ENCODE peak calls at places on chromosomes 4 and X, in eight cellular contexts. One of them, this sample, is unnamed.

GRCh38 chr4:13067077-13067476 is 417.1 kb downstream of the RAB28 start:
- DNase-seq in SK-N-SH: no peak
- DNase-seq in breast epithelium: no peak
- DNase-seq in transverse colon: no peak
- DNase-seq in endothelial cell of umbilical vein: no peak
- DNase-seq in HepG2: no peak
- DNase-seq in H1: no peak
- DNase-seq in K562: no peak
- DNase-seq in this sample: no peak

GRCh38 chr4:127249767-127250108 is 383.0 kb upstream of the INTU start:
- DNase-seq in transverse colon: no peak
- DNase-seq in endothelial cell of umbilical vein: no peak
- DNase-seq in breast epithelium: no peak
- DNase-seq in K562: no peak
- DNase-seq in HepG2: no peak
- DNase-seq in H1: no peak
- DNase-seq in SK-N-SH: no peak
- DNase-seq in this sample: no peak

GRCh38 chrX:50799531-50799961 is 14.4 kb downstream of the SHROOM4 start:
- DNase-seq in HepG2: no peak
- DNase-seq in H1: no peak
- DNase-seq in endothelial cell of umbilical vein: peak; percentile 79
- DNase-seq in transverse colon: peak; percentile 20
- DNase-seq in breast epithelium: no peak
- DNase-seq in SK-N-SH: no peak
- DNase-seq in K562: no peak
- DNase-seq in this sample: no peak

GRCh38 chr4:26410385-26411293 is 79.6 kb downstream of the CCKAR start:
- DNase-seq in SK-N-SH: peak; percentile 40
- DNase-seq in breast epithelium: no peak
- DNase-seq in transverse colon: no peak
- DNase-seq in endothelial cell of umbilical vein: peak; percentile 67
- DNase-seq in K562: peak; percentile 14
- DNase-seq in H1: no peak
- DNase-seq in HepG2: peak; percentile 44
- DNase-seq in this sample: no peak

GRCh38 chr4:186514271-186514950 is 41.0 kb downstream of the MTNR1A start:
- DNase-seq in H1: no peak
- DNase-seq in SK-N-SH: no peak
- DNase-seq in endothelial cell of umbilical vein: no peak
- DNase-seq in HepG2: no peak
- DNase-seq in breast epithelium: no peak
- DNase-seq in transverse colon: no peak
- DNase-seq in K562: no peak
- DNase-seq in this sample: no peak

GRCh38 chr4:103095080-103095479 is 4.6 kb downstream of the BDH2 start:
- DNase-seq in K562: no peak
- DNase-seq in H1: no peak
- DNase-seq in HepG2: peak; percentile 47
- DNase-seq in SK-N-SH: no peak
- DNase-seq in endothelial cell of umbilical vein: no peak
- DNase-seq in breast epithelium: no peak
- DNase-seq in transverse colon: no peak
- DNase-seq in this sample: no peak

GRCh38 chrX:55006827-55007621 is 6.9 kb downstream of the APEX2 start:
- DNase-seq in SK-N-SH: no peak
- DNase-seq in HepG2: no peak
- DNase-seq in transverse colon: no peak
- DNase-seq in breast epithelium: no peak
- DNase-seq in H1: no peak
- DNase-seq in K562: no peak
- DNase-seq in endothelial cell of umbilical vein: no peak
- DNase-seq in this sample: no peak

GRCh38 chr4:21126113-21126512 is 425.9 kb downstream of the PACRGL start:
- DNase-seq in endothelial cell of umbilical vein: no peak
- DNase-seq in SK-N-SH: peak; percentile 13
- DNase-seq in HepG2: no peak
- DNase-seq in transverse colon: no peak
- DNase-seq in breast epithelium: no peak
- DNase-seq in K562: no peak
- DNase-seq in H1: no peak
- DNase-seq in this sample: no peak

GRCh38 chr4:25941441-25941840 is 27.4 kb downstream of the SMIM20 start:
- DNase-seq in SK-N-SH: no peak
- DNase-seq in HepG2: no peak
- DNase-seq in transverse colon: no peak
- DNase-seq in endothelial cell of umbilical vein: no peak
- DNase-seq in H1: no peak
- DNase-seq in K562: no peak
- DNase-seq in breast epithelium: no peak
- DNase-seq in this sample: no peak

GRCh38 chr4:139401368-139401767 is 52.6 kb upstream of the RAB33B start:
- DNase-seq in endothelial cell of umbilical vein: no peak
- DNase-seq in SK-N-SH: no peak
- DNase-seq in HepG2: no peak
- DNase-seq in transverse colon: no peak
- DNase-seq in breast epithelium: no peak
- DNase-seq in H1: no peak
- DNase-seq in K562: no peak
- DNase-seq in this sample: no peak
- TF ChIP-seq POLR2AphosphoS5 in endothelial cell of umbilical vein: peak; percentile 15
- TF ChIP-seq POLR2AphosphoS5 in SK-N-SH: no peak
- TF ChIP-seq POLR2AphosphoS5 in HepG2: no peak
- TF ChIP-seq POLR2AphosphoS5 in transverse colon: no peak
- TF ChIP-seq POLR2AphosphoS5 in breast epithelium: no peak
- TF ChIP-seq POLR2AphosphoS5 in H1: no peak
- TF ChIP-seq POLR2AphosphoS5 in K562: no peak
- TF ChIP-seq POLR2AphosphoS5 in this sample: no peak

GRCh38 chr4:16199132-16199531 is 27.1 kb downstream of the TAPT1 start:
- DNase-seq in HepG2: peak; percentile 15
- DNase-seq in H1: no peak
- DNase-seq in SK-N-SH: peak; percentile 34
- DNase-seq in breast epithelium: no peak
- DNase-seq in transverse colon: no peak
- DNase-seq in endothelial cell of umbilical vein: peak; percentile 51
- DNase-seq in K562: no peak
- DNase-seq in this sample: no peak
- TF ChIP-seq CTCF in HepG2: peak; percentile 41
- TF ChIP-seq CTCF in H1: peak; percentile 10
- TF ChIP-seq CTCF in SK-N-SH: peak; percentile 63
- TF ChIP-seq CTCF in breast epithelium: no peak
- TF ChIP-seq CTCF in transverse colon: no peak
- TF ChIP-seq CTCF in endothelial cell of umbilical vein: peak; percentile 12
- TF ChIP-seq CTCF in K562: peak; percentile 43
- TF ChIP-seq CTCF in this sample: no peak

DNA sequence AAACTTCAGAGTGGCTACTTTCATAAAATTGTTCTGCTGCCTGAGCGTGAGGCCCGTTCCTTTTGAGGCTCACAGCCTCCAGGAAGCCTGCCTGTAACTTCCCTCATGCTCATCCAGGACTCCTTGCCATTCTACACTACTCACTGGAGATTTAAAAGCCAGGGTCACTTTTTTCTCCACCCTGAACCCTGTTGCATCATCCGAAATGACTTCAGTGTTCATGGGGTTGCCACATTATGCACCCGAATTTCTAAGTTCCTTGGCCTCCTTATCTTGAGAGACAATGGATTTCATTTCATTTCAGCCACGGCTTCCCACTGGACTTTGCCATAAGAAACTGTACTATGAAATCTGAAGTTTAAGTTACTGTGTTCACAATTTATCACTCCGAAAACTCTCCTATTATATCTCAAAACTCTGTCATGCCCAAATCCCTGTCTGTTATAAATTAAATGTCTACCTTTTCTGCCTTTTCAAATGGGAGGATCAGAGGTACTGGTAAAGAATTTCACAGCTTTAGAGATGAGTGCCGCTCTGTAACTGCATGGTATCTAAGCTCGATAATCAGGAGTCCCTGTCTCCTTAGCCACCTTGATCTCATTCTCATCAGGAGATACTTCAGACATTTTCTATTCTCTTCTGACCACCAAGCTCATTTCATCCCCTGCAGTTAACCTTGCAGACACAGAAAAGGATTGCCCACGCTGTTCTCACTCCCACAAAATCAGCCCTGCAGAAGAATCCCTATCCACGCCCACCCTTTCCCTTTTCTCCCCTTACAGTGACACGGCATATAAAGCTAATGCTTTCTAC is 59.9 kb downstream of the TRIML1 start:
- DNase-seq in K562: no peak
- DNase-seq in SK-N-SH: no peak
- DNase-seq in transverse colon: no peak
- DNase-seq in H1: no peak
- DNase-seq in endothelial cell of umbilical vein: no peak
- DNase-seq in HepG2: no peak
- DNase-seq in breast epithelium: no peak
- DNase-seq in this sample: no peak
- H3K27ac ChIP-seq in K562: no peak overlapping the region
- H3K27ac ChIP-seq in SK-N-SH: no peak overlapping the region
- H3K27ac ChIP-seq in transverse colon: no peak overlapping the region
- H3K27ac ChIP-seq in H1: no peak overlapping the region
- H3K27ac ChIP-seq in endothelial cell of umbilical vein: no peak overlapping the region
- H3K27ac ChIP-seq in HepG2: no peak overlapping the region
- H3K27ac ChIP-seq in breast epithelium: no peak overlapping the region
- H3K27ac ChIP-seq in this sample: no peak overlapping the region

DNA sequence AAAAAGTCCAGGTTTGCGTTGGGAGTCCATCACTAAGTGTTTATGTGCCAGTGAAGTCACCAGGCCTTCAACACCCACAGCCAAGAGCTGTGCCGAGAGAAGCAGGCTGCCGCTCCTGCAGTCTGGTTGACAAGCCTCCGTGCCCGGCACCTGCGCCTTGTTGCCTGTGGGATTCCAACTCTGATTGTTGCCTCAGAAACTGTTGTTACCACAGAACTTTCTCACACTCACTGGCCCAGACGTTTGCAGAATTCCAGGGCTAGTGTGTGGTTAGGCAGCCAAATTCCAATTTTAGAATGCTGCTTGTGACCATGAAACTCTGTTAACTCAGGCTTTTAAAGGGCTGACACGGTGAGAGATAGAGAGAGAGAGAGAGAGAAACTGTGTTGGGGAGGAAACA is 119.5 kb upstream of the LIMCH1 start:
- DNase-seq in endothelial cell of umbilical vein: no peak
- DNase-seq in H1: no peak
- DNase-seq in HepG2: no peak
- DNase-seq in breast epithelium: peak; percentile 40
- DNase-seq in transverse colon: peak; percentile 9
- DNase-seq in K562: no peak
- DNase-seq in SK-N-SH: no peak
- DNase-seq in this sample: no peak
- TF ChIP-seq POLR2AphosphoS5 in endothelial cell of umbilical vein: no peak
- TF ChIP-seq POLR2AphosphoS5 in H1: no peak
- TF ChIP-seq POLR2AphosphoS5 in HepG2: no peak
- TF ChIP-seq POLR2AphosphoS5 in breast epithelium: no peak
- TF ChIP-seq POLR2AphosphoS5 in transverse colon: no peak
- TF ChIP-seq POLR2AphosphoS5 in K562: no peak
- TF ChIP-seq POLR2AphosphoS5 in SK-N-SH: no peak
- TF ChIP-seq POLR2AphosphoS5 in this sample: no peak

DNA sequence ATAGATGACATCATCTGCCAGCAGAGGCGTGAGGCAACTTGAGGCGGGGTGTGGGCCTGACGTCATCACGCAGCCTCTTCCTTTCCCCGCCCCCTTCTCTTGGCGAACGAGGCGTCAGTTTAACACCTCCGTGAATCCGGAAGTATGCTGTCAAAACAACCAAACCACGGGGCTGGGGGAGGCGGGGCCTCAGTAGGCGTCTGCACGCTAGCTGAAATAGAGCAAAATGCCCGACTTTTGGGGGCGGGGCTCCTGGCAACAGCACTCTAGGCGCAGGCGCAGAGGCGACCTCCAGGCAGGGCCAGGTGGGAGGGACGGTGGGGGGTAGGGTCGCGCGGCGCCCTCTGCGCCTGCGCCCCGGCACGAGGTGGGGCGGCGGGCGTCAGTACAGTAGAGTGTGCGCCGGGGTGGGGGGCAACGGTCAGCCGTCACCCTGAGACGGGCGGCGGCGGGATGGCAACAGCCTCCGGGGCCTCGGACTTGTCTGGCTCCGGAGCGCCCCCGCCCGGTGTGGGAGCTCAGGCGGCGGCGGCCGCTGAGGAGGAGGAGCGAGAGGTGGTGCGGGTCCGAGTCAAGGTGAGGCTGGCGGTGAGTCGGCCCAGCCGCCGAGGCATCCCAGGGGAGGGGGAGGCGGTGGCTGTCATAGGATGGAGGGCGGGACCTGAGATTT is at the start of gene TBC1D25:
- DNase-seq in transverse colon: peak; percentile 98
- DNase-seq in breast epithelium: peak; percentile 98
- DNase-seq in K562: peak; percentile 90
- DNase-seq in HepG2: peak; percentile 88
- DNase-seq in endothelial cell of umbilical vein: peak; percentile 97
- DNase-seq in SK-N-SH: peak; percentile 90
- DNase-seq in H1: peak; percentile 91
- DNase-seq in this sample: peak; percentile 98
- TF ChIP-seq CTCF in transverse colon: peak; percentile 61
- TF ChIP-seq CTCF in breast epithelium: peak; percentile 19
- TF ChIP-seq CTCF in K562: peak; percentile 55
- TF ChIP-seq CTCF in HepG2: peak; percentile 62
- TF ChIP-seq CTCF in endothelial cell of umbilical vein: peak; percentile 23
- TF ChIP-seq CTCF in SK-N-SH: peak; percentile 51
- TF ChIP-seq CTCF in H1: peak; percentile 22
- TF ChIP-seq CTCF in this sample: no peak

GRCh38 chr4:168877779-168878491 is 132.1 kb downstream of the CBR4 start:
- DNase-seq in transverse colon: no peak
- DNase-seq in K562: no peak
- DNase-seq in endothelial cell of umbilical vein: peak; percentile 42
- DNase-seq in H1: peak; percentile 75
- DNase-seq in SK-N-SH: peak; percentile 63
- DNase-seq in breast epithelium: no peak
- DNase-seq in HepG2: no peak
- DNase-seq in this sample: peak; percentile 82
- H3K27ac ChIP-seq in transverse colon: peak overlapping the region; percentile 83
- H3K27ac ChIP-seq in K562: no peak overlapping the region
- H3K27ac ChIP-seq in endothelial cell of umbilical vein: no peak overlapping the region
- H3K27ac ChIP-seq in H1: no peak overlapping the region
- H3K27ac ChIP-seq in SK-N-SH: no peak overlapping the region
- H3K27ac ChIP-seq in breast epithelium: peak overlapping the region; percentile 74
- H3K27ac ChIP-seq in HepG2: no peak overlapping the region
- H3K27ac ChIP-seq in this sample: peak overlapping the region; percentile 88

DNA sequence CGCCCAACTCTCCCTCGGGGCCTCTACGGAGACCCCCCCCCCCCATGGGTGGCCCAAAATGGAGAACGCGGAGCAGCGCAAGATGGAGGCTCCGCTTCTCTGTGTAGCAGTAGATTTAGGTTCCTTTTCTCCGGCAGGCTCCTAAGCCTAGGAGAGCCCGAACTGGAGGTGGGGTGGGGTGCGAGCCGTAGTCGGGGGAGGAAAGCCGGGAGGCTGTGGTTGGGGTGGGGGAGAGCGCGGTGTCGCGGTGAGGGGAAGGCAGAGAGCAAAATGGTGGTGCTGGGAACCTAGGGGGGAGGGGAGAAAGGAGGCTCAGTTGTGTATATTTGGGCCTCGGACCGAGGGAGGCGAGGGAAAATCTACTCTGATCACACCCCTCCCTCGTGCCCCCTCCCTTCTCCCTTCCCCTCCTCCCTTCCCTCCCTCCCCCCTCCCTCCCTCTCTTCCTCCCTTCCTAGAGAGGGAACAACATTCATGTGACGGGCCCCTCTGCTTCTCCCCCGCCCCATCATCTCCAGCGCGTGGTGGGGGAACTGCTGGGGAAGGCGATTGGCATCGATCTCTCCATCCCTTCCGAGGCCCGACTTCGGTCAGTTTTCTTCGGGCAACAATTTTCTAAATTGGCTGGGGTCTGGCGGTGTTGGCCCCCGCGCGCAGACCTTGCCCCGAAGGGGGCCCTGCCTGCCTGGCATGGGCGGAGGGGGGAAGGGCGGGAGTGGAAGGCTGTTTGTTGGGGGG is at the start of gene STAG2:
- DNase-seq in K562: peak; percentile 62
- DNase-seq in endothelial cell of umbilical vein: peak; percentile 74
- DNase-seq in SK-N-SH: peak; percentile 66
- DNase-seq in transverse colon: peak; percentile 77
- DNase-seq in breast epithelium: peak; percentile 68
- DNase-seq in H1: peak; percentile 62
- DNase-seq in HepG2: peak; percentile 80
- DNase-seq in this sample: peak; percentile 82
- TF ChIP-seq POLR2AphosphoS5 in K562: peak; percentile 56
- TF ChIP-seq POLR2AphosphoS5 in endothelial cell of umbilical vein: no peak
- TF ChIP-seq POLR2AphosphoS5 in SK-N-SH: peak; percentile 49
- TF ChIP-seq POLR2AphosphoS5 in transverse colon: peak; percentile 13
- TF ChIP-seq POLR2AphosphoS5 in breast epithelium: peak; percentile 34
- TF ChIP-seq POLR2AphosphoS5 in H1: peak; percentile 67
- TF ChIP-seq POLR2AphosphoS5 in HepG2: no peak
- TF ChIP-seq POLR2AphosphoS5 in this sample: no peak

This sample was measured in suprapubic skin.